ENCODE peak calls at places on chromosomes 4 and X, in ten cellular contexts. C, E, V, F, Q, L, M, O, J and H are unnamed samples.
A peak's percentile ranks its signal among the peaks of the same experiment; 100 is the strongest.

GRCh38 chr4:143083811-143084472 is 100.8 kb upstream of the USP38 start:
- DNase-seq in F (no peak), O (no peak), Q (no peak), J (no peak), V (no peak), C (no peak), E (peak; percentile 10), M (no peak), L (no peak), H (no peak)

GRCh38 chr4:90537491-90537890 is 410.3 kb downstream of the CCSER1 start:
- DNase-seq in E (no peak), F (no peak), Q (no peak), J (no peak), M (no peak), O (no peak), C (peak; percentile 37), L (no peak), V (no peak), H (no peak)

GRCh38 chrX:86370927-86371326 is 222.7 kb downstream of the DACH2 start:
- DNase-seq in O (no peak), J (no peak), V (no peak), C (no peak), Q (no peak), L (no peak), E (no peak), F (no peak), M (peak; percentile 10), H (no peak)

GRCh38 chrX:53077207-53078197 is 4.7 kb upstream of the TSPYL2 start:
- DNase-seq in Q (no peak), E (no peak), J (no peak), M (peak; percentile 26), L (no peak), F (no peak), O (no peak), C (no peak), V (no peak), H (no peak)

GRCh38 chr4:3227878-3228675 is 20.9 kb upstream of the MSANTD1 start:
- DNase-seq in F (peak; percentile 53), V (peak; percentile 59), Q (no peak), J (no peak), M (no peak), C (no peak), L (no peak), O (no peak), E (no peak), H (no peak)

GRCh38 chr4:59583845-59584568 is 1616.1 kb upstream of the ADGRL3 start:
- DNase-seq in O (no peak), V (peak; percentile 28), J (no peak), E (no peak), C (no peak), L (no peak), F (no peak), M (no peak), Q (no peak), H (no peak)

GRCh38 chrX:57817302-57817701 is 93.0 kb downstream of the ZXDA start:
- DNase-seq in C (no peak), M (peak; percentile 35), Q (no peak), F (no peak), E (peak; percentile 4), V (no peak), L (no peak), J (no peak), O (no peak), H (no peak)

GRCh38 chr4:95363966-95364365 is 184.8 kb downstream of the UNC5C start:
- DNase-seq in V (no peak), E (peak; percentile 31), C (peak; percentile 28), Q (no peak), J (no peak), F (no peak), M (peak; percentile 4), L (no peak), O (no peak), H (no peak)

GRCh38 chr4:30720021-30720655 is at the start of gene PCDH7:
- DNase-seq in F (peak; percentile 49), M (peak; percentile 88), Q (peak; percentile 56), L (no peak), V (peak; percentile 44), J (no peak), C (peak; percentile 60), E (peak; percentile 58), O (peak; percentile 47), H (no peak)

GRCh38 chrX:140799216-140799615 is 89.7 kb downstream of the LINC00632 start:
- DNase-seq in V (no peak), O (no peak), L (no peak), F (no peak), C (no peak), J (no peak), M (peak; percentile 1), Q (peak; percentile 45), E (no peak), H (no peak)

GRCh38 chrX:133544105-133544504 is 128.8 kb upstream of the GPC4 start:
- DNase-seq in J (no peak), F (no peak), E (peak; percentile 31), V (no peak), M (peak; percentile 84), O (peak; percentile 55), L (no peak), C (peak; percentile 29), Q (peak; percentile 65), H (no peak)

GRCh38 chrX:1533083-1533482 is 3.9 kb downstream of the P2RY8 start:
- DNase-seq in O (no peak), E (no peak), Q (no peak), V (no peak), L (no peak), M (no peak), C (no peak), J (no peak), F (no peak), H (no peak)

GRCh38 chr4:180814875-180815417 is 1428.3 kb upstream of the TENM3 start:
- DNase-seq in L (no peak), F (no peak), E (no peak), C (no peak), J (no peak), M (no peak), Q (no peak), V (no peak), O (no peak), H (no peak)

GRCh38 chr4:122765702-122766352 is 33.3 kb downstream of the BBS12 start:
- DNase-seq in O (no peak), V (no peak), J (peak; percentile 9), F (no peak), C (no peak), M (no peak), Q (peak; percentile 68), E (peak; percentile 85), L (no peak), H (no peak)

GRCh38 chr4:5019796-5020195 is 538 bp upstream of the CYTL1 start:
- DNase-seq in Q (no peak), F (no peak), C (no peak), V (peak; percentile 70), L (no peak), M (no peak), O (no peak), J (no peak), E (no peak), H (no peak)

GRCh38 chr4:108783666-108784463 is 21.0 kb upstream of the ETNPPL start:
- DNase-seq in V (no peak), O (no peak), E (peak; percentile 21), L (no peak), Q (no peak), F (no peak), M (peak; percentile 34), C (no peak), J (no peak), H (no peak)

GRCh38 chr4:35912174-35912573 is 332.1 kb downstream of the ARAP2 start:
- DNase-seq in F (no peak), E (no peak), M (no peak), V (no peak), J (no peak), L (no peak), Q (no peak), C (no peak), O (no peak), H (no peak)

GRCh38 chr4:29540439-29541102 is 1179.6 kb upstream of the PCDH7 start:
- DNase-seq in Q (no peak), E (no peak), L (no peak), C (no peak), V (no peak), O (no peak), M (no peak), J (no peak), F (no peak), H (no peak)

GRCh38 chr4:154076921-154077320 is 288.0 kb upstream of the SFRP2 start:
- DNase-seq in Q (peak; percentile 55), O (no peak), L (no peak), M (no peak), E (peak; percentile 7), F (no peak), C (no peak), J (peak; percentile 4), V (no peak), H (no peak)

GRCh38 chr4:148747721-148748268 is 305.6 kb upstream of the NR3C2 start:
- DNase-seq in L (no peak), E (no peak), C (no peak), J (no peak), M (no peak), O (no peak), V (no peak), F (no peak), Q (no peak), H (no peak)

GRCh38 chr4:108619372-108620100 is 840 bp upstream of the RPL34 start:
- DNase-seq in F (no peak), M (no peak), J (peak; percentile 51), V (no peak), O (no peak), Q (no peak), C (no peak), E (no peak), L (no peak), H (no peak)

GRCh38 chrX:145821291-145821897 is 3.8 kb downstream of the SLITRK2 start:
- DNase-seq in M (no peak), C (no peak), J (no peak), Q (no peak), E (no peak), V (no peak), F (no peak), L (no peak), O (no peak), H (no peak)